ENCODE peak calls at places on chromosome 9, in eight cellular contexts. One of them, this sample, is unnamed.

GRCh38 chr9:28073278-28073677 is 500.0 kb upstream of the C9orf72 start:
- DNase-seq in IMR-90: peak; percentile 36
- DNase-seq in H9: no peak
- DNase-seq in foreskin fibroblast: no peak
- DNase-seq in brain microvascular endothelial cell: peak; percentile 63
- DNase-seq in left ventricle myocardium inferior: no peak
- DNase-seq in sigmoid colon: no peak
- DNase-seq in suprapubic skin: no peak
- DNase-seq in this sample: peak; percentile 9

GRCh38 chr9:33198163-33198562 is 31.0 kb upstream of the B4GALT1 start:
- DNase-seq in IMR-90: peak; percentile 45
- DNase-seq in H9: no peak
- DNase-seq in foreskin fibroblast: peak; percentile 49
- DNase-seq in brain microvascular endothelial cell: no peak
- DNase-seq in left ventricle myocardium inferior: peak; percentile 57
- DNase-seq in sigmoid colon: peak; percentile 88
- DNase-seq in suprapubic skin: no peak
- DNase-seq in this sample: no peak

GRCh38 chr9:123033864-123034598 is 564 bp downstream of the GPR21 start:
- DNase-seq in IMR-90: peak; percentile 12
- DNase-seq in H9: no peak
- DNase-seq in foreskin fibroblast: no peak
- DNase-seq in brain microvascular endothelial cell: peak; percentile 22
- DNase-seq in left ventricle myocardium inferior: no peak
- DNase-seq in sigmoid colon: no peak
- DNase-seq in suprapubic skin: no peak
- DNase-seq in this sample: no peak

GRCh38 chr9:106920701-106921283 is 57.8 kb downstream of the ZNF462 start:
- DNase-seq in IMR-90: peak; percentile 21
- DNase-seq in H9: no peak
- DNase-seq in foreskin fibroblast: no peak
- DNase-seq in brain microvascular endothelial cell: no peak
- DNase-seq in left ventricle myocardium inferior: no peak
- DNase-seq in sigmoid colon: no peak
- DNase-seq in suprapubic skin: no peak
- DNase-seq in this sample: no peak

GRCh38 chr9:13962006-13962405 is 351.9 kb downstream of the NFIB start:
- DNase-seq in IMR-90: no peak
- DNase-seq in H9: no peak
- DNase-seq in foreskin fibroblast: no peak
- DNase-seq in brain microvascular endothelial cell: no peak
- DNase-seq in left ventricle myocardium inferior: no peak
- DNase-seq in sigmoid colon: no peak
- DNase-seq in suprapubic skin: no peak
- DNase-seq in this sample: no peak

GRCh38 chr9:108468364-108468763 is 387.4 kb downstream of the ACTL7B start:
- DNase-seq in IMR-90: peak; percentile 23
- DNase-seq in H9: peak; percentile 51
- DNase-seq in foreskin fibroblast: peak; percentile 39
- DNase-seq in brain microvascular endothelial cell: peak; percentile 67
- DNase-seq in left ventricle myocardium inferior: no peak
- DNase-seq in sigmoid colon: no peak
- DNase-seq in suprapubic skin: no peak
- DNase-seq in this sample: peak; percentile 8

GRCh38 chr9:92722386-92723298 is 42.0 kb downstream of the BICD2 start:
- DNase-seq in IMR-90: no peak
- DNase-seq in H9: no peak
- DNase-seq in foreskin fibroblast: no peak
- DNase-seq in brain microvascular endothelial cell: no peak
- DNase-seq in left ventricle myocardium inferior: no peak
- DNase-seq in sigmoid colon: no peak
- DNase-seq in suprapubic skin: no peak
- DNase-seq in this sample: no peak

GRCh38 chr9:32351845-32352244 is 32.6 kb upstream of the ACO1 start:
- DNase-seq in IMR-90: peak; percentile 2
- DNase-seq in H9: peak; percentile 79
- DNase-seq in foreskin fibroblast: no peak
- DNase-seq in brain microvascular endothelial cell: no peak
- DNase-seq in left ventricle myocardium inferior: no peak
- DNase-seq in sigmoid colon: no peak
- DNase-seq in suprapubic skin: no peak
- DNase-seq in this sample: no peak

GRCh38 chr9:120723547-120723946 is 9.3 kb upstream of the MEGF9 start:
- DNase-seq in IMR-90: peak; percentile 91
- DNase-seq in H9: no peak
- DNase-seq in foreskin fibroblast: peak; percentile 43
- DNase-seq in brain microvascular endothelial cell: peak; percentile 52
- DNase-seq in left ventricle myocardium inferior: no peak
- DNase-seq in sigmoid colon: no peak
- DNase-seq in suprapubic skin: no peak
- DNase-seq in this sample: no peak

GRCh38 chr9:109030426-109030825 is 17.1 kb upstream of the CTNNAL1 start:
- DNase-seq in IMR-90: no peak
- DNase-seq in H9: no peak
- DNase-seq in foreskin fibroblast: no peak
- DNase-seq in brain microvascular endothelial cell: no peak
- DNase-seq in left ventricle myocardium inferior: no peak
- DNase-seq in sigmoid colon: no peak
- DNase-seq in suprapubic skin: no peak
- DNase-seq in this sample: no peak

GRCh38 chr9:28179893-28180292 is 606.6 kb upstream of the C9orf72 start:
- DNase-seq in IMR-90: no peak
- DNase-seq in H9: no peak
- DNase-seq in foreskin fibroblast: no peak
- DNase-seq in brain microvascular endothelial cell: no peak
- DNase-seq in left ventricle myocardium inferior: no peak
- DNase-seq in sigmoid colon: no peak
- DNase-seq in suprapubic skin: no peak
- DNase-seq in this sample: no peak

GRCh38 chr9:127972316-127972871 is 8.4 kb downstream of the EEIG1 start:
- DNase-seq in IMR-90: no peak
- DNase-seq in H9: peak; percentile 25
- DNase-seq in foreskin fibroblast: no peak
- DNase-seq in brain microvascular endothelial cell: no peak
- DNase-seq in left ventricle myocardium inferior: peak; percentile 69
- DNase-seq in sigmoid colon: peak; percentile 76
- DNase-seq in suprapubic skin: no peak
- DNase-seq in this sample: no peak

GRCh38 chr9:135617991-135618411 is 21.3 kb downstream of the GLT6D1 start:
- DNase-seq in IMR-90: no peak
- DNase-seq in H9: no peak
- DNase-seq in foreskin fibroblast: no peak
- DNase-seq in brain microvascular endothelial cell: no peak
- DNase-seq in left ventricle myocardium inferior: no peak
- DNase-seq in sigmoid colon: no peak
- DNase-seq in suprapubic skin: no peak
- DNase-seq in this sample: no peak

GRCh38 chr9:111873901-111874300 is 22.7 kb upstream of the UGCG start:
- DNase-seq in IMR-90: no peak
- DNase-seq in H9: no peak
- DNase-seq in foreskin fibroblast: no peak
- DNase-seq in brain microvascular endothelial cell: no peak
- DNase-seq in left ventricle myocardium inferior: no peak
- DNase-seq in sigmoid colon: no peak
- DNase-seq in suprapubic skin: no peak
- DNase-seq in this sample: no peak

GRCh38 chr9:135619599-135619886 is 19.8 kb downstream of the GLT6D1 start:
- DNase-seq in IMR-90: no peak
- DNase-seq in H9: no peak
- DNase-seq in foreskin fibroblast: no peak
- DNase-seq in brain microvascular endothelial cell: no peak
- DNase-seq in left ventricle myocardium inferior: no peak
- DNase-seq in sigmoid colon: no peak
- DNase-seq in suprapubic skin: no peak
- DNase-seq in this sample: no peak

DNA sequence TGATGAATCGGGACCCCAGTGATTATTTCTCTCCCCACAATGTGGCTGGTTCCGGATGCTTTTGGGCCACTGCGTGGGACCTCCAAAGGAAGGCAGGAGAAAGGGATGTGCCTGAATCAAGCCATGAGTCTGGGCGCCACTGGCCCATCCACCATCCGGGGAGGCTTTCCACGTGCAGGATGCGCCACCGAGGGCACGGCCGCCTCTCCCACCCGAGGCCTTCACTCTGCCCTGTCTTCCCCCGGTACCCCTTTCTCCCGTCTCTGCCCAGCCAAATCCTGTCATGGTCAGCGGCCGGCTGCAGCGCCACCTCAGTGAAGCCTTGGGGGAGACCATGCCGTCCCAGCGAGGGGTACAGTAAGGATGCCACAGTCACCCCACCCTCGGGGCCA is 43.9 kb upstream of the GRHPR start:
- DNase-seq in IMR-90: no peak
- DNase-seq in H9: no peak
- DNase-seq in foreskin fibroblast: no peak
- DNase-seq in brain microvascular endothelial cell: no peak
- DNase-seq in left ventricle myocardium inferior: no peak
- DNase-seq in sigmoid colon: no peak
- DNase-seq in suprapubic skin: no peak
- DNase-seq in this sample: no peak
- TF ChIP-seq CTCF in IMR-90: no peak
- TF ChIP-seq CTCF in H9: no peak
- TF ChIP-seq CTCF in foreskin fibroblast: no peak
- TF ChIP-seq CTCF in brain microvascular endothelial cell: no peak
- TF ChIP-seq CTCF in left ventricle myocardium inferior: no peak
- TF ChIP-seq CTCF in sigmoid colon: no peak
- TF ChIP-seq CTCF in suprapubic skin: no peak
- TF ChIP-seq CTCF in this sample: no peak

GRCh38 chr9:6080154-6080716 is 64.8 kb upstream of the RANBP6 start:
- DNase-seq in IMR-90: peak; percentile 82
- DNase-seq in H9: peak; percentile 99
- DNase-seq in foreskin fibroblast: peak; percentile 87
- DNase-seq in brain microvascular endothelial cell: peak; percentile 72
- DNase-seq in left ventricle myocardium inferior: peak; percentile 81
- DNase-seq in sigmoid colon: peak; percentile 93
- DNase-seq in suprapubic skin: peak; percentile 93
- DNase-seq in this sample: peak; percentile 75
- TF ChIP-seq CTCF in IMR-90: no peak
- TF ChIP-seq CTCF in H9: no peak
- TF ChIP-seq CTCF in foreskin fibroblast: no peak
- TF ChIP-seq CTCF in brain microvascular endothelial cell: peak; percentile 4
- TF ChIP-seq CTCF in left ventricle myocardium inferior: peak; percentile 37
- TF ChIP-seq CTCF in sigmoid colon: no peak
- TF ChIP-seq CTCF in suprapubic skin: peak; percentile 5
- TF ChIP-seq CTCF in this sample: no peak

DNA sequence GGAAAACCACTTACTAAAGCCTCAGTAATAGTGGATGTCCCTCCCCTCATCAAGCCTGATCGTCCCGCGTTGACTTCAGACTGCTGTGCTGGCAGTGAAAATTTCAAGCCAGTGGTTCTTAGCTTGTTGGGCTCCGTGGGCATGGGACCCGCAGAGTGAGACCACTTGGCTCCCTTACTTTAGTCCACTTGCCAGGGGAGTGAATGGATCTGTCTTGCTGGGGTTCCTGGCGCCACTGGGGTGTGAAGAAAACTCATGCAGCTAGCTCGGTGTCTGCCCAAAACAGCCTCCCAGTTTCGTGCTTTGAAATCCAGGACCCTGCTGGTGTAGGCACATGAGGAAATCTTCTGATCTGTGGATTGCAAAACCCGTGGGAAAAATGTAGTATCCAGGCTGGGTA is 480.0 kb upstream of the IZUMO3 start:
- DNase-seq in IMR-90: no peak
- DNase-seq in H9: no peak
- DNase-seq in foreskin fibroblast: no peak
- DNase-seq in brain microvascular endothelial cell: no peak
- DNase-seq in left ventricle myocardium inferior: no peak
- DNase-seq in sigmoid colon: no peak
- DNase-seq in suprapubic skin: no peak
- DNase-seq in this sample: no peak
- TF ChIP-seq CTCF in IMR-90: no peak
- TF ChIP-seq CTCF in H9: no peak
- TF ChIP-seq CTCF in foreskin fibroblast: no peak
- TF ChIP-seq CTCF in brain microvascular endothelial cell: no peak
- TF ChIP-seq CTCF in left ventricle myocardium inferior: no peak
- TF ChIP-seq CTCF in sigmoid colon: no peak
- TF ChIP-seq CTCF in suprapubic skin: no peak
- TF ChIP-seq CTCF in this sample: no peak

DNA sequence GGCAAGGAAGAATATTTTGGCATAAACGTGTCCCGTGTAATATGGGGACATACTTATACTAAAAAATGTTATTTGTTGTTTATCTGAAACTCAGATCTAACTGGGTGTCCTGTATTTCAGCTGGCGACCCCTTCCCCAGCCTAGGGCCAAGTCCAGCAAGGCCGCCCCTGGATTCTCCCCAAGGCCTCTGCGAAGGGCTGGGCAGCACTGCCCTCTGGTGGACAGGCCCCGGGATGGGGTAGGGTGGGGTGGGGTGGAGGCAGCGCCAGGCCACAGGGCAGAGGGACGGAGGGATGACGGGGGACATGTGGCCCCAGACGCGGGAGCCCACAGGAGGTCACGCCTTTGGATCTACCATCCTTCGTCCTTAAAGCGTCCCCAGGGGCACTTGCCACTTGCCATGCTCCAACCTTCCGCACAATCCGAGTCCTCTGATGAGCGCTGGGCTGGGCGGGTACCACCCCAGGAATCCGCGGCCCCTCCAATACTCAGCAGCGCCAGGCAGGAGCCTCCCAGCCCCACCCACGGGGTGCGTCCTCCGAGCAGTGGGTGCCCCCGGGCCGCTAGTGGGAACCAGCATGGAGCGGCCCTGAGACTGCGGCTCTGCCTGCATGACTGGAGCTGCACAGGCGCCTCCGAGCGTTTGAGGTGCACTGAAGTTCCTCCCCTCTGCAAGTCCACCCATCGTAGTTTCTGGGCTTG is 7.1 kb upstream of the AGPAT2 start:
- DNase-seq in IMR-90: peak; percentile 18
- DNase-seq in H9: peak; percentile 81
- DNase-seq in foreskin fibroblast: no peak
- DNase-seq in brain microvascular endothelial cell: no peak
- DNase-seq in left ventricle myocardium inferior: peak; percentile 62
- DNase-seq in sigmoid colon: no peak
- DNase-seq in suprapubic skin: no peak
- DNase-seq in this sample: peak; percentile 82
- TF ChIP-seq CTCF in IMR-90: peak; percentile 59
- TF ChIP-seq CTCF in H9: peak; percentile 83
- TF ChIP-seq CTCF in foreskin fibroblast: peak; percentile 72
- TF ChIP-seq CTCF in brain microvascular endothelial cell: peak; percentile 86
- TF ChIP-seq CTCF in left ventricle myocardium inferior: peak; percentile 82
- TF ChIP-seq CTCF in sigmoid colon: peak; percentile 37
- TF ChIP-seq CTCF in suprapubic skin: peak; percentile 18
- TF ChIP-seq CTCF in this sample: peak; percentile 44

DNA sequence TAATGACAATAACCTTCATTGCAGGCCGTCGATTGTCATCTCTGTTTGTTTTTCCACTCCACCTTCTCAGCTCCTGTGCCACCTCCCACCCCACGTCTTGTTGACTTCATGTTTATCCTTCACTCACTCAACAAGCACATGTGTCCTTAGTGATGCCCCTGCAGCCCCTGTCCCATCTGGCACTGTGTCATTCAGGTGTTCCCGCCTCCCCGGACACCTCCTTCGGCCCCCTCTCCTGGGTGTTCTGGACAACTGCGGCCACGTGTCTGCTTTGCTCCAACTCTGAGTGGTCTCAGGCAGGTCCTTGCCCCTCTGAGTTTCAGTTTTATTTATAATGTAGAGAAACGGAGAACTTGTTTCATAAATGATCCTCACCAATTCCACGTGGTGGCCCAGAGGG is 91.0 kb upstream of the COL5A1 start:
- DNase-seq in IMR-90: no peak
- DNase-seq in H9: no peak
- DNase-seq in foreskin fibroblast: no peak
- DNase-seq in brain microvascular endothelial cell: no peak
- DNase-seq in left ventricle myocardium inferior: no peak
- DNase-seq in sigmoid colon: peak; percentile 49
- DNase-seq in suprapubic skin: no peak
- DNase-seq in this sample: no peak
- TF ChIP-seq CTCF in IMR-90: no peak
- TF ChIP-seq CTCF in H9: peak; percentile 43
- TF ChIP-seq CTCF in foreskin fibroblast: peak; percentile 7
- TF ChIP-seq CTCF in brain microvascular endothelial cell: peak; percentile 33
- TF ChIP-seq CTCF in left ventricle myocardium inferior: no peak
- TF ChIP-seq CTCF in sigmoid colon: no peak
- TF ChIP-seq CTCF in suprapubic skin: no peak
- TF ChIP-seq CTCF in this sample: no peak

This sample was measured in GM20000.